ENCODE peak calls at places on chromosomes 7 and 10, in six cellular contexts. One of them, this sample, is unnamed.

GRCh38 chr10:116838143-116838725 is 11.1 kb upstream of the ENO4 start:
- DNase-seq in epithelial cell of esophagus: no peak
- DNase-seq in GM23248: no peak
- DNase-seq in activated CD4-positive, alpha-beta T cell treated with anti-CD3 and anti-CD28 coated beads for 36 hours: no peak
- DNase-seq in HFF-Myc: no peak
- DNase-seq in NCI-H2081: no peak
- DNase-seq in this sample: no peak

GRCh38 chr7:132508724-132509348 is 67.4 kb downstream of the PLXNA4 start:
- DNase-seq in epithelial cell of esophagus: no peak
- DNase-seq in GM23248: no peak
- DNase-seq in activated CD4-positive, alpha-beta T cell treated with anti-CD3 and anti-CD28 coated beads for 36 hours: no peak
- DNase-seq in HFF-Myc: no peak
- DNase-seq in NCI-H2081: no peak
- DNase-seq in this sample: no peak

GRCh38 chr10:132308588-132309451 is 1.1 kb upstream of the STK32C start:
- DNase-seq in epithelial cell of esophagus: no peak
- DNase-seq in GM23248: peak; percentile 31
- DNase-seq in activated CD4-positive, alpha-beta T cell treated with anti-CD3 and anti-CD28 coated beads for 36 hours: peak; percentile 36
- DNase-seq in HFF-Myc: no peak
- DNase-seq in NCI-H2081: no peak
- DNase-seq in this sample: no peak

GRCh38 chr7:73341877-73342276 is 13.9 kb downstream of the FKBP6 start:
- DNase-seq in epithelial cell of esophagus: peak; percentile 61
- DNase-seq in GM23248: peak; percentile 76
- DNase-seq in activated CD4-positive, alpha-beta T cell treated with anti-CD3 and anti-CD28 coated beads for 36 hours: peak; percentile 13
- DNase-seq in HFF-Myc: peak; percentile 56
- DNase-seq in NCI-H2081: no peak
- DNase-seq in this sample: peak; percentile 80

GRCh38 chr7:152762056-152762455 is 2.5 kb downstream of the ACTR3B start:
- DNase-seq in epithelial cell of esophagus: peak; percentile 48
- DNase-seq in GM23248: peak; percentile 82
- DNase-seq in activated CD4-positive, alpha-beta T cell treated with anti-CD3 and anti-CD28 coated beads for 36 hours: no peak
- DNase-seq in HFF-Myc: no peak
- DNase-seq in NCI-H2081: no peak
- DNase-seq in this sample: no peak

GRCh38 chr10:14447112-14447839 is 116.6 kb upstream of the FRMD4A start:
- DNase-seq in epithelial cell of esophagus: no peak
- DNase-seq in GM23248: no peak
- DNase-seq in activated CD4-positive, alpha-beta T cell treated with anti-CD3 and anti-CD28 coated beads for 36 hours: no peak
- DNase-seq in HFF-Myc: no peak
- DNase-seq in NCI-H2081: no peak
- DNase-seq in this sample: no peak

GRCh38 chr10:86354761-86355540 is 11.6 kb downstream of the GRID1 start:
- DNase-seq in epithelial cell of esophagus: no peak
- DNase-seq in GM23248: no peak
- DNase-seq in activated CD4-positive, alpha-beta T cell treated with anti-CD3 and anti-CD28 coated beads for 36 hours: no peak
- DNase-seq in HFF-Myc: no peak
- DNase-seq in NCI-H2081: no peak
- DNase-seq in this sample: no peak

GRCh38 chr7:157828190-157828589 is 491.4 kb downstream of the DNAJB6 start:
- DNase-seq in epithelial cell of esophagus: no peak
- DNase-seq in GM23248: no peak
- DNase-seq in activated CD4-positive, alpha-beta T cell treated with anti-CD3 and anti-CD28 coated beads for 36 hours: no peak
- DNase-seq in HFF-Myc: no peak
- DNase-seq in NCI-H2081: no peak
- DNase-seq in this sample: no peak

GRCh38 chr7:105699568-105700236 is 118.4 kb upstream of the EFCAB10 start:
- DNase-seq in epithelial cell of esophagus: no peak
- DNase-seq in GM23248: no peak
- DNase-seq in activated CD4-positive, alpha-beta T cell treated with anti-CD3 and anti-CD28 coated beads for 36 hours: no peak
- DNase-seq in HFF-Myc: no peak
- DNase-seq in NCI-H2081: no peak
- DNase-seq in this sample: no peak

GRCh38 chr7:95440394-95441038 is 5.7 kb upstream of the PON2 start:
- DNase-seq in epithelial cell of esophagus: no peak
- DNase-seq in GM23248: no peak
- DNase-seq in activated CD4-positive, alpha-beta T cell treated with anti-CD3 and anti-CD28 coated beads for 36 hours: no peak
- DNase-seq in HFF-Myc: no peak
- DNase-seq in NCI-H2081: no peak
- DNase-seq in this sample: no peak

GRCh38 chr10:27158421-27158820 is 3.3 kb downstream of the MASTL start:
- DNase-seq in epithelial cell of esophagus: peak; percentile 34
- DNase-seq in GM23248: peak; percentile 48
- DNase-seq in activated CD4-positive, alpha-beta T cell treated with anti-CD3 and anti-CD28 coated beads for 36 hours: no peak
- DNase-seq in HFF-Myc: no peak
- DNase-seq in NCI-H2081: no peak
- DNase-seq in this sample: no peak

GRCh38 chr10:97713351-97713827 is at the start of gene MARVELD1:
- DNase-seq in epithelial cell of esophagus: peak; percentile 63
- DNase-seq in GM23248: peak; percentile 79
- DNase-seq in activated CD4-positive, alpha-beta T cell treated with anti-CD3 and anti-CD28 coated beads for 36 hours: peak; percentile 29
- DNase-seq in HFF-Myc: no peak
- DNase-seq in NCI-H2081: peak; percentile 6
- DNase-seq in this sample: peak; percentile 72

GRCh38 chr10:76576276-76576962 is 1061.2 kb downstream of the KCNMA1 start:
- DNase-seq in epithelial cell of esophagus: no peak
- DNase-seq in GM23248: peak; percentile 90
- DNase-seq in activated CD4-positive, alpha-beta T cell treated with anti-CD3 and anti-CD28 coated beads for 36 hours: no peak
- DNase-seq in HFF-Myc: no peak
- DNase-seq in NCI-H2081: no peak
- DNase-seq in this sample: peak; percentile 82

GRCh38 chr7:44324204-44325126 is 929 bp downstream of the CAMK2B start:
- DNase-seq in epithelial cell of esophagus: no peak
- DNase-seq in GM23248: peak; percentile 28
- DNase-seq in activated CD4-positive, alpha-beta T cell treated with anti-CD3 and anti-CD28 coated beads for 36 hours: no peak
- DNase-seq in HFF-Myc: no peak
- DNase-seq in NCI-H2081: no peak
- DNase-seq in this sample: no peak

GRCh38 chr7:371779-372545 is 82.0 kb downstream of the FOXL3 start:
- DNase-seq in epithelial cell of esophagus: no peak
- DNase-seq in GM23248: peak; percentile 16
- DNase-seq in activated CD4-positive, alpha-beta T cell treated with anti-CD3 and anti-CD28 coated beads for 36 hours: peak; percentile 16
- DNase-seq in HFF-Myc: no peak
- DNase-seq in NCI-H2081: no peak
- DNase-seq in this sample: no peak

GRCh38 chr7:157581740-157582139 is 244.9 kb downstream of the DNAJB6 start:
- DNase-seq in epithelial cell of esophagus: no peak
- DNase-seq in GM23248: no peak
- DNase-seq in activated CD4-positive, alpha-beta T cell treated with anti-CD3 and anti-CD28 coated beads for 36 hours: no peak
- DNase-seq in HFF-Myc: no peak
- DNase-seq in NCI-H2081: no peak
- DNase-seq in this sample: no peak

GRCh38 chr7:46226860-46227259 is 305.8 kb upstream of the IGFBP3 start:
- DNase-seq in epithelial cell of esophagus: no peak
- DNase-seq in GM23248: peak; percentile 24
- DNase-seq in activated CD4-positive, alpha-beta T cell treated with anti-CD3 and anti-CD28 coated beads for 36 hours: no peak
- DNase-seq in HFF-Myc: no peak
- DNase-seq in NCI-H2081: no peak
- DNase-seq in this sample: no peak

GRCh38 chr10:112919721-112920120 is 30.3 kb upstream of the TCF7L2 start:
- DNase-seq in epithelial cell of esophagus: peak; percentile 92
- DNase-seq in GM23248: peak; percentile 90
- DNase-seq in activated CD4-positive, alpha-beta T cell treated with anti-CD3 and anti-CD28 coated beads for 36 hours: no peak
- DNase-seq in HFF-Myc: peak; percentile 33
- DNase-seq in NCI-H2081: no peak
- DNase-seq in this sample: no peak

GRCh38 chr7:3551536-3551935 is 250.5 kb downstream of the SDK1 start:
- DNase-seq in epithelial cell of esophagus: no peak
- DNase-seq in GM23248: no peak
- DNase-seq in activated CD4-positive, alpha-beta T cell treated with anti-CD3 and anti-CD28 coated beads for 36 hours: no peak
- DNase-seq in HFF-Myc: no peak
- DNase-seq in NCI-H2081: no peak
- DNase-seq in this sample: no peak

GRCh38 chr7:17130281-17131059 is 168.0 kb upstream of the AHR start:
- DNase-seq in epithelial cell of esophagus: peak; percentile 63
- DNase-seq in GM23248: peak; percentile 73
- DNase-seq in activated CD4-positive, alpha-beta T cell treated with anti-CD3 and anti-CD28 coated beads for 36 hours: no peak
- DNase-seq in HFF-Myc: peak; percentile 42
- DNase-seq in NCI-H2081: no peak
- DNase-seq in this sample: no peak

GRCh38 chr7:139976838-139977656 is 85.7 kb downstream of the PARP12 start:
- DNase-seq in epithelial cell of esophagus: no peak
- DNase-seq in GM23248: no peak
- DNase-seq in activated CD4-positive, alpha-beta T cell treated with anti-CD3 and anti-CD28 coated beads for 36 hours: peak; percentile 29
- DNase-seq in HFF-Myc: no peak
- DNase-seq in NCI-H2081: no peak
- DNase-seq in this sample: no peak

GRCh38 chr10:29512460-29512974 is 122.3 kb downstream of the SVIL start:
- DNase-seq in epithelial cell of esophagus: no peak
- DNase-seq in GM23248: no peak
- DNase-seq in activated CD4-positive, alpha-beta T cell treated with anti-CD3 and anti-CD28 coated beads for 36 hours: no peak
- DNase-seq in HFF-Myc: no peak
- DNase-seq in NCI-H2081: no peak
- DNase-seq in this sample: no peak

GRCh38 chr10:9877978-9878377 is 1139.7 kb upstream of the CELF2 start:
- DNase-seq in epithelial cell of esophagus: no peak
- DNase-seq in GM23248: no peak
- DNase-seq in activated CD4-positive, alpha-beta T cell treated with anti-CD3 and anti-CD28 coated beads for 36 hours: no peak
- DNase-seq in HFF-Myc: no peak
- DNase-seq in NCI-H2081: no peak
- DNase-seq in this sample: no peak

GRCh38 chr7:131562941-131563340 is 6.5 kb upstream of the PODXL start:
- DNase-seq in epithelial cell of esophagus: no peak
- DNase-seq in GM23248: peak; percentile 69
- DNase-seq in activated CD4-positive, alpha-beta T cell treated with anti-CD3 and anti-CD28 coated beads for 36 hours: no peak
- DNase-seq in HFF-Myc: no peak
- DNase-seq in NCI-H2081: no peak
- DNase-seq in this sample: no peak

GRCh38 chr10:62584216-62584615 is 210.0 kb downstream of the ZNF365 start:
- DNase-seq in epithelial cell of esophagus: no peak
- DNase-seq in GM23248: peak; percentile 86
- DNase-seq in activated CD4-positive, alpha-beta T cell treated with anti-CD3 and anti-CD28 coated beads for 36 hours: no peak
- DNase-seq in HFF-Myc: no peak
- DNase-seq in NCI-H2081: no peak
- DNase-seq in this sample: peak; percentile 48

GRCh38 chr7:105776068-105776790 is 100.2 kb downstream of the ATXN7L1 start:
- DNase-seq in epithelial cell of esophagus: peak; percentile 82
- DNase-seq in GM23248: peak; percentile 100
- DNase-seq in activated CD4-positive, alpha-beta T cell treated with anti-CD3 and anti-CD28 coated beads for 36 hours: no peak
- DNase-seq in HFF-Myc: peak; percentile 93
- DNase-seq in NCI-H2081: no peak
- DNase-seq in this sample: peak; percentile 100

GRCh38 chr10:93515071-93515962 is 18.9 kb downstream of the CEP55 start:
- DNase-seq in epithelial cell of esophagus: no peak
- DNase-seq in GM23248: peak; percentile 81
- DNase-seq in activated CD4-positive, alpha-beta T cell treated with anti-CD3 and anti-CD28 coated beads for 36 hours: no peak
- DNase-seq in HFF-Myc: no peak
- DNase-seq in NCI-H2081: no peak
- DNase-seq in this sample: no peak

GRCh38 chr10:75099952-75100763 is 11.3 kb upstream of the SAMD8 start:
- DNase-seq in epithelial cell of esophagus: peak; percentile 70
- DNase-seq in GM23248: peak; percentile 73
- DNase-seq in activated CD4-positive, alpha-beta T cell treated with anti-CD3 and anti-CD28 coated beads for 36 hours: peak; percentile 90
- DNase-seq in HFF-Myc: no peak
- DNase-seq in NCI-H2081: peak; percentile 55
- DNase-seq in this sample: peak; percentile 32

GRCh38 chr7:6443372-6443941 is 4.3 kb downstream of the DAGLB start:
- DNase-seq in epithelial cell of esophagus: peak; percentile 85
- DNase-seq in GM23248: peak; percentile 97
- DNase-seq in activated CD4-positive, alpha-beta T cell treated with anti-CD3 and anti-CD28 coated beads for 36 hours: no peak
- DNase-seq in HFF-Myc: peak; percentile 54
- DNase-seq in NCI-H2081: no peak
- DNase-seq in this sample: peak; percentile 66

GRCh38 chr7:128860158-128861073 is 2.2 kb upstream of the ATP6V1F start:
- DNase-seq in epithelial cell of esophagus: no peak
- DNase-seq in GM23248: peak; percentile 73
- DNase-seq in activated CD4-positive, alpha-beta T cell treated with anti-CD3 and anti-CD28 coated beads for 36 hours: peak; percentile 24
- DNase-seq in HFF-Myc: peak; percentile 78
- DNase-seq in NCI-H2081: no peak
- DNase-seq in this sample: no peak

GRCh38 chr7:1667566-1668485 is 2.3 kb upstream of the ELFN1 start:
- DNase-seq in epithelial cell of esophagus: no peak
- DNase-seq in GM23248: no peak
- DNase-seq in activated CD4-positive, alpha-beta T cell treated with anti-CD3 and anti-CD28 coated beads for 36 hours: peak; percentile 22
- DNase-seq in HFF-Myc: no peak
- DNase-seq in NCI-H2081: no peak
- DNase-seq in this sample: no peak

GRCh38 chr10:16195178-16195769 is 241.5 kb upstream of the PTER start:
- DNase-seq in epithelial cell of esophagus: no peak
- DNase-seq in GM23248: no peak
- DNase-seq in activated CD4-positive, alpha-beta T cell treated with anti-CD3 and anti-CD28 coated beads for 36 hours: no peak
- DNase-seq in HFF-Myc: no peak
- DNase-seq in NCI-H2081: no peak
- DNase-seq in this sample: no peak

GRCh38 chr7:100865971-100866720 is 1.0 kb upstream of the TRIP6 start:
- DNase-seq in epithelial cell of esophagus: peak; percentile 71
- DNase-seq in GM23248: peak; percentile 55
- DNase-seq in activated CD4-positive, alpha-beta T cell treated with anti-CD3 and anti-CD28 coated beads for 36 hours: peak; percentile 62
- DNase-seq in HFF-Myc: no peak
- DNase-seq in NCI-H2081: no peak
- DNase-seq in this sample: no peak

This sample was measured in foreskin melanocyte.